ENCODE peak calls at places on chromosome 6, in nine cellular contexts. One of them, this sample, is unnamed.

GRCh38 chr6:30840922-30841643 is 43.2 kb upstream of the DDR1 start:
- DNase-seq in fibroblast of villous mesenchyme: no peak
- DNase-seq in Calu3: no peak
- DNase-seq in GM10248: no peak
- DNase-seq in endothelial cell: no peak
- DNase-seq in kidney epithelial cell: no peak
- DNase-seq in neural crest cell: no peak
- DNase-seq in endodermal cell: no peak
- DNase-seq in left ventricle myocardium inferior: no peak
- DNase-seq in this sample: no peak

GRCh38 chr6:19851273-19852089 is 14.3 kb downstream of the ID4 start:
- DNase-seq in endothelial cell: peak
- DNase-seq in GM10248: peak
- DNase-seq in Calu3: peak
- DNase-seq in neural crest cell: peak
- DNase-seq in endodermal cell: peak
- DNase-seq in left ventricle myocardium inferior: no peak
- DNase-seq in kidney epithelial cell: no peak
- DNase-seq in fibroblast of villous mesenchyme: peak
- DNase-seq in this sample: peak

GRCh38 chr6:88339816-88340215 is 173.7 kb upstream of the CNR1 start:
- DNase-seq in endothelial cell: no peak
- DNase-seq in Calu3: no peak
- DNase-seq in GM10248: no peak
- DNase-seq in kidney epithelial cell: no peak
- DNase-seq in endodermal cell: no peak
- DNase-seq in fibroblast of villous mesenchyme: peak
- DNase-seq in neural crest cell: no peak
- DNase-seq in left ventricle myocardium inferior: no peak
- DNase-seq in this sample: no peak

GRCh38 chr6:165663283-165663735 is 268 bp upstream of the PDE10A start:
- DNase-seq in Calu3: peak
- DNase-seq in fibroblast of villous mesenchyme: peak
- DNase-seq in kidney epithelial cell: no peak
- DNase-seq in GM10248: no peak
- DNase-seq in neural crest cell: peak
- DNase-seq in endodermal cell: peak
- DNase-seq in endothelial cell: peak
- DNase-seq in left ventricle myocardium inferior: peak
- DNase-seq in this sample: peak

GRCh38 chr6:17684134-17684533 is 22.6 kb downstream of the NUP153 start:
- DNase-seq in endothelial cell: no peak
- DNase-seq in neural crest cell: no peak
- DNase-seq in left ventricle myocardium inferior: no peak
- DNase-seq in fibroblast of villous mesenchyme: no peak
- DNase-seq in Calu3: no peak
- DNase-seq in endodermal cell: no peak
- DNase-seq in GM10248: no peak
- DNase-seq in kidney epithelial cell: no peak
- DNase-seq in this sample: no peak

GRCh38 chr6:68635412-68635705 is 277 bp downstream of the ADGRB3 start:
- DNase-seq in neural crest cell: no peak
- DNase-seq in Calu3: no peak
- DNase-seq in left ventricle myocardium inferior: no peak
- DNase-seq in kidney epithelial cell: no peak
- DNase-seq in endothelial cell: no peak
- DNase-seq in fibroblast of villous mesenchyme: no peak
- DNase-seq in endodermal cell: no peak
- DNase-seq in GM10248: no peak
- DNase-seq in this sample: no peak

GRCh38 chr6:72560721-72561593 is 60.9 kb upstream of the KCNQ5 start:
- DNase-seq in endodermal cell: peak
- DNase-seq in neural crest cell: no peak
- DNase-seq in left ventricle myocardium inferior: no peak
- DNase-seq in Calu3: no peak
- DNase-seq in endothelial cell: no peak
- DNase-seq in GM10248: no peak
- DNase-seq in kidney epithelial cell: no peak
- DNase-seq in fibroblast of villous mesenchyme: no peak
- DNase-seq in this sample: no peak

GRCh38 chr6:74319292-74319691 is 623.3 kb downstream of the CD109 start:
- DNase-seq in kidney epithelial cell: no peak
- DNase-seq in GM10248: no peak
- DNase-seq in fibroblast of villous mesenchyme: no peak
- DNase-seq in neural crest cell: no peak
- DNase-seq in Calu3: no peak
- DNase-seq in endodermal cell: no peak
- DNase-seq in left ventricle myocardium inferior: no peak
- DNase-seq in endothelial cell: no peak
- DNase-seq in this sample: no peak

GRCh38 chr6:28816909-28817807 is 106.6 kb downstream of the TRIM27 start:
- DNase-seq in GM10248: no peak
- DNase-seq in endothelial cell: peak
- DNase-seq in kidney epithelial cell: no peak
- DNase-seq in fibroblast of villous mesenchyme: peak
- DNase-seq in neural crest cell: no peak
- DNase-seq in Calu3: peak
- DNase-seq in endodermal cell: peak
- DNase-seq in left ventricle myocardium inferior: no peak
- DNase-seq in this sample: no peak

GRCh38 chr6:153787341-153787606 is 251.8 kb upstream of the OPRM1 start:
- DNase-seq in GM10248: no peak
- DNase-seq in Calu3: no peak
- DNase-seq in endodermal cell: no peak
- DNase-seq in fibroblast of villous mesenchyme: no peak
- DNase-seq in left ventricle myocardium inferior: no peak
- DNase-seq in endothelial cell: no peak
- DNase-seq in neural crest cell: no peak
- DNase-seq in kidney epithelial cell: no peak
- DNase-seq in this sample: no peak

GRCh38 chr6:153790048-153790447 is 249.0 kb upstream of the OPRM1 start:
- DNase-seq in endodermal cell: peak
- DNase-seq in endothelial cell: no peak
- DNase-seq in fibroblast of villous mesenchyme: peak
- DNase-seq in GM10248: no peak
- DNase-seq in kidney epithelial cell: peak
- DNase-seq in left ventricle myocardium inferior: no peak
- DNase-seq in neural crest cell: no peak
- DNase-seq in Calu3: peak
- DNase-seq in this sample: no peak

DNA sequence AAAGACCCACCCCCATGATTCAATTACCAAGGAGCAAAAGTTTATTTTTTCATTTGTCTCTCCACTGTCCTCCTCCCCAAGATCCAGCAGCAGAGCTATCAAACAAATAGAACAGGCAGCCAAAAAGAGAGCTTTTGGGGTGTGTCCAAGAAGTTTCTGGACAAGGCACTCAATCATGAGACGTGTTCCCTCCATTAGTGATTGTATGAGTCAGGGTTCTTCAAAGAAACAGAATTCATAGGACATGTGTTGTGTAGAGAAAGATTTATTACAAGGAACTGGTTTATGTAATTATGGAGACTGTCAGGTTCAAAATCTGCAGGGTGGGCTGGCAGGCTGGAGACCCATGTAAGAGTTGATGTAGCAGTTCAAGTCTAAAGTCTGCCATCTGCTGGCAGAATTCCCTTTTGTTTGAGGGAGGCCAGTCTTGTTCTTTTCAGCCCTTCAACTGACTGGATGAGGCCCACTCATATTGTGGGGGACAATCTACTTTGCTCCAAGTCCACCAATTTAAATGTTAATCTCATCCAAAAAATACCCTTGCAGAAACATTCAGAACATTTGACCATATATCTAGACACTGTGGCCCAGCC is 248.1 kb upstream of the OPRM1 start:
- DNase-seq in neural crest cell: peak
- DNase-seq in endothelial cell: peak
- DNase-seq in kidney epithelial cell: no peak
- DNase-seq in GM10248: no peak
- DNase-seq in Calu3: no peak
- DNase-seq in left ventricle myocardium inferior: no peak
- DNase-seq in endodermal cell: peak
- DNase-seq in fibroblast of villous mesenchyme: peak
- DNase-seq in this sample: no peak
- TF ChIP-seq CTCF in neural crest cell: peak
- TF ChIP-seq CTCF in endothelial cell: no peak
- TF ChIP-seq CTCF in kidney epithelial cell: no peak
- TF ChIP-seq CTCF in GM10248: no peak
- TF ChIP-seq CTCF in Calu3: no peak
- TF ChIP-seq CTCF in left ventricle myocardium inferior: peak
- TF ChIP-seq CTCF in endodermal cell: peak
- TF ChIP-seq CTCF in fibroblast of villous mesenchyme: peak
- TF ChIP-seq CTCF in this sample: no peak

GRCh38 chr6:138428943-138429616 is 25.1 kb downstream of the HEBP2 start:
- DNase-seq in Calu3: no peak
- DNase-seq in left ventricle myocardium inferior: no peak
- DNase-seq in endodermal cell: no peak
- DNase-seq in GM10248: peak
- DNase-seq in kidney epithelial cell: peak
- DNase-seq in endothelial cell: no peak
- DNase-seq in neural crest cell: no peak
- DNase-seq in fibroblast of villous mesenchyme: peak
- DNase-seq in this sample: no peak
- TF ChIP-seq CTCF in Calu3: peak
- TF ChIP-seq CTCF in left ventricle myocardium inferior: peak
- TF ChIP-seq CTCF in endodermal cell: peak
- TF ChIP-seq CTCF in GM10248: peak
- TF ChIP-seq CTCF in kidney epithelial cell: peak
- TF ChIP-seq CTCF in endothelial cell: peak
- TF ChIP-seq CTCF in neural crest cell: peak
- TF ChIP-seq CTCF in fibroblast of villous mesenchyme: peak
- TF ChIP-seq CTCF in this sample: peak

GRCh38 chr6:157982580-157983438 is 1.1 kb downstream of the SYNJ2 start:
- DNase-seq in neural crest cell: no peak
- DNase-seq in fibroblast of villous mesenchyme: peak
- DNase-seq in endothelial cell: no peak
- DNase-seq in kidney epithelial cell: no peak
- DNase-seq in left ventricle myocardium inferior: no peak
- DNase-seq in Calu3: peak
- DNase-seq in GM10248: no peak
- DNase-seq in endodermal cell: peak
- DNase-seq in this sample: no peak
- TF ChIP-seq CTCF in neural crest cell: peak
- TF ChIP-seq CTCF in fibroblast of villous mesenchyme: peak
- TF ChIP-seq CTCF in endothelial cell: no peak
- TF ChIP-seq CTCF in kidney epithelial cell: peak
- TF ChIP-seq CTCF in left ventricle myocardium inferior: peak
- TF ChIP-seq CTCF in Calu3: peak
- TF ChIP-seq CTCF in GM10248: no peak
- TF ChIP-seq CTCF in endodermal cell: peak
- TF ChIP-seq CTCF in this sample: peak

GRCh38 chr6:37535701-37536461 is 36.2 kb upstream of the CCDC167 start:
- DNase-seq in neural crest cell: no peak
- DNase-seq in left ventricle myocardium inferior: no peak
- DNase-seq in kidney epithelial cell: no peak
- DNase-seq in fibroblast of villous mesenchyme: no peak
- DNase-seq in Calu3: peak
- DNase-seq in endodermal cell: peak
- DNase-seq in endothelial cell: no peak
- DNase-seq in GM10248: peak
- DNase-seq in this sample: no peak
- TF ChIP-seq CTCF in neural crest cell: no peak
- TF ChIP-seq CTCF in left ventricle myocardium inferior: no peak
- TF ChIP-seq CTCF in kidney epithelial cell: peak
- TF ChIP-seq CTCF in fibroblast of villous mesenchyme: no peak
- TF ChIP-seq CTCF in Calu3: no peak
- TF ChIP-seq CTCF in endodermal cell: peak
- TF ChIP-seq CTCF in endothelial cell: no peak
- TF ChIP-seq CTCF in GM10248: peak
- TF ChIP-seq CTCF in this sample: no peak

GRCh38 chr6:35497571-35498406 is 910 bp upstream of the TEAD3 start:
- DNase-seq in left ventricle myocardium inferior: peak
- DNase-seq in fibroblast of villous mesenchyme: peak
- DNase-seq in endodermal cell: peak
- DNase-seq in neural crest cell: peak
- DNase-seq in Calu3: peak
- DNase-seq in endothelial cell: peak
- DNase-seq in kidney epithelial cell: no peak
- DNase-seq in GM10248: peak
- DNase-seq in this sample: peak
- TF ChIP-seq CTCF in left ventricle myocardium inferior: no peak
- TF ChIP-seq CTCF in fibroblast of villous mesenchyme: no peak
- TF ChIP-seq CTCF in endodermal cell: no peak
- TF ChIP-seq CTCF in neural crest cell: no peak
- TF ChIP-seq CTCF in Calu3: no peak
- TF ChIP-seq CTCF in endothelial cell: no peak
- TF ChIP-seq CTCF in kidney epithelial cell: no peak
- TF ChIP-seq CTCF in GM10248: no peak
- TF ChIP-seq CTCF in this sample: no peak

DNA sequence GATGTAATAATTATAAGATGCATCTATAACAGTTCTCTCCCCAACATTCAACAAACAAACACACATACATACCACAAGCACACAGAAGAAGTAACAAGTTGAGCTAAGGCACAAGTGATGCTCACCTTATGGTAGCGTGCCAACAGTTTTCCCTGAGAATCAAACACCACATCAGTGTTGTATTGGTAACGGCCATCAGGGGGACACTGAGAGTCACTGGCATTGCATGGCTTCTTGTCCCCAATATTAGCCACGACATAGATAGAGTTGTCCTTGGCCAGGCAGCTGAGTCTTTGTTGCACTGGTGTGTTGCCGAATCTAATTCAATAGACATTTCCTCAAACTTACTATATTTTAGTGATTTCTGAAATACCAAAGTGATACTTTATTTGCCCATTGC is 14.8 kb upstream of the VNN1 start:
- DNase-seq in neural crest cell: no peak
- DNase-seq in left ventricle myocardium inferior: no peak
- DNase-seq in endothelial cell: peak
- DNase-seq in kidney epithelial cell: no peak
- DNase-seq in Calu3: no peak
- DNase-seq in GM10248: no peak
- DNase-seq in fibroblast of villous mesenchyme: no peak
- DNase-seq in endodermal cell: peak
- DNase-seq in this sample: no peak
- TF ChIP-seq CTCF in neural crest cell: peak
- TF ChIP-seq CTCF in left ventricle myocardium inferior: no peak
- TF ChIP-seq CTCF in endothelial cell: peak
- TF ChIP-seq CTCF in kidney epithelial cell: no peak
- TF ChIP-seq CTCF in Calu3: no peak
- TF ChIP-seq CTCF in GM10248: no peak
- TF ChIP-seq CTCF in fibroblast of villous mesenchyme: no peak
- TF ChIP-seq CTCF in endodermal cell: peak
- TF ChIP-seq CTCF in this sample: no peak